ENCODE peak calls at places on chromosomes 7 and 10, in seven cellular contexts. M is A549; T is CD4-positive, alpha-beta memory T cell; A is PC-9; X is tibial nerve; L is CD8-positive, alpha-beta T cell; I is aorta. R is an unnamed sample. For H3K4me1 and H3K9me3, the result is how much of the 10 kb centered on the place peaks cover.

GRCh38 chr10:98748298-98748697 is 301.6 kb upstream of the HPS1 start:
- DNase-seq in M (no peak), T (no peak), A (no peak), X (no peak), L (no peak), I (no peak), R (no peak)

GRCh38 chr7:146591976-146592375 is 475.4 kb downstream of the CNTNAP2 start:
- DNase-seq in M (no peak), T (no peak), A (no peak), X (no peak), L (no peak), I (no peak), R (no peak)

GRCh38 chr10:125479059-125479458 is 203.9 kb downstream of the TEX36 start:
- DNase-seq in M (no peak), T (no peak), A (peak), X (no peak), L (no peak), I (no peak), R (no peak)

GRCh38 chr10:28677889-28678686 is 767 bp downstream of the BAMBI start:
- DNase-seq in M (no peak), T (no peak), A (no peak), X (no peak), L (no peak), I (peak), R (no peak)

GRCh38 chr10:3133948-3134347 is 38.6 kb downstream of the PITRM1 start:
- DNase-seq in M (no peak), T (no peak), A (no peak), X (no peak), L (no peak), I (no peak), R (no peak)

GRCh38 chr7:87148332-87148955 is 3.8 kb upstream of the DMTF1 start:
- DNase-seq in M (peak), T (peak), A (no peak), X (no peak), L (no peak), I (no peak), R (no peak)

GRCh38 chr7:22430457-22430856 is 69.5 kb downstream of the STEAP1B start:
- DNase-seq in M (no peak), T (no peak), A (no peak), X (no peak), L (no peak), I (no peak), R (no peak)

GRCh38 chr7:106309352-106309751 is 24.6 kb upstream of the NAMPT start:
- DNase-seq in M (no peak), T (no peak), A (no peak), X (no peak), L (no peak), I (no peak), R (no peak)

GRCh38 chr10:50917486-50917885 is 32.1 kb upstream of the A1CF start:
- DNase-seq in M (no peak), T (no peak), A (no peak), X (no peak), L (no peak), I (no peak), R (no peak)

GRCh38 chr10:123870260-123870659 is 21.3 kb downstream of the CPXM2 start:
- DNase-seq in M (no peak), T (no peak), A (no peak), X (no peak), L (no peak), I (no peak), R (no peak)

GRCh38 chr10:123868058-123868995 is 23.3 kb downstream of the CPXM2 start:
- DNase-seq in M (no peak), T (no peak), A (no peak), X (no peak), L (no peak), I (no peak), R (no peak)

GRCh38 chr10:123865350-123865749 is 26.3 kb downstream of the CPXM2 start:
- DNase-seq in M (no peak), T (no peak), A (no peak), X (no peak), L (no peak), I (no peak), R (no peak)

GRCh38 chr10:123865880-123866279 is 25.7 kb downstream of the CPXM2 start:
- DNase-seq in M (no peak), T (no peak), A (no peak), X (no peak), L (no peak), I (no peak), R (no peak)

GRCh38 chr10:123869015-123869414 is 22.6 kb downstream of the CPXM2 start:
- DNase-seq in M (no peak), T (no peak), A (no peak), X (no peak), L (no peak), I (no peak), R (no peak)
- H3K27ac ChIP-seq in M (no peak), T (no peak), A (no peak), X (no peak), L (no peak), I (no peak), R (no peak)

GRCh38 chr7:116873619-116874018 is 11.2 kb downstream of the CAPZA2 start:
- DNase-seq in M (no peak), T (no peak), A (no peak), X (no peak), L (no peak), I (no peak), R (no peak)

GRCh38 chr7:116876664-116877442 is 14.5 kb downstream of the CAPZA2 start:
- DNase-seq in M (no peak), T (no peak), A (no peak), X (no peak), L (no peak), I (no peak), R (no peak)

GRCh38 chr7:116872026-116872425 is 9.6 kb downstream of the CAPZA2 start:
- DNase-seq in M (no peak), T (no peak), A (no peak), X (no peak), L (no peak), I (no peak), R (no peak)

GRCh38 chr7:116871061-116871700 is 8.8 kb downstream of the CAPZA2 start:
- DNase-seq in M (no peak), T (no peak), A (no peak), X (no peak), L (no peak), I (no peak), R (no peak)
- H3K4me1 ChIP-seq in M (under half), T (half or more), A (under half), X (half or more), L (under half), I (under half), R (under half)

GRCh38 chr7:153588596-153588995 is 463.6 kb upstream of the DPP6 start:
- DNase-seq in M (no peak), T (no peak), A (no peak), X (no peak), L (no peak), I (no peak), R (no peak)

GRCh38 chr7:153590136-153590535 is 462.1 kb upstream of the DPP6 start:
- DNase-seq in M (no peak), T (no peak), A (no peak), X (no peak), L (no peak), I (no peak), R (no peak)

DNA sequence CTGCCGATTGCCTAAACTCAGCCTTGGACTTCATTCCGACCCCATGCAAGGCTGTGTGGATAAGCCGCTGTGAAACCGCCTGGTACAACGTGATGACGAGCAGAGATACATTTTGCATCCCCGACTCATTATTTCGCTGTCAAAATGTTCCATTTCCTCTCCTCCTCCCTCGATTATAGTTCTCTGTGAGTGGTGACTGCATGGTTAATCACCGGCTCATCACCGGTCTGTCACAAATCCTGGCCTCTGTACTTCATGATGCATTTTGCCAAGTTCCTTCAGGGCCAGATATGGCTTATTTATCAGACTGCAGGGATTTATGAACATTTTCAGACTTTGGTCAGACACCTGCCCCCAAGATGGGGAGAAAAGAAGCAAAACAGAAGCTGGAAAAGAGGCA is 461.6 kb upstream of the DPP6 start:
- DNase-seq in M (no peak), T (no peak), A (no peak), X (no peak), L (no peak), I (no peak), R (no peak)
- H3K9me3 ChIP-seq in M (under half), T (under half), A (under half), X (under half), L (under half), I (under half), R (under half)

GRCh38 chr10:95513008-95513589 is 48.1 kb downstream of the SORBS1 start:
- DNase-seq in M (no peak), T (no peak), A (no peak), X (peak), L (no peak), I (no peak), R (no peak)

GRCh38 chr10:95508730-95509129 is 52.4 kb downstream of the SORBS1 start:
- DNase-seq in M (no peak), T (no peak), A (no peak), X (no peak), L (no peak), I (no peak), R (no peak)

GRCh38 chr10:95513941-95514392 is 47.2 kb downstream of the SORBS1 start:
- DNase-seq in M (peak), T (no peak), A (peak), X (no peak), L (no peak), I (no peak), R (no peak)

GRCh38 chr10:95509281-95509680 is 51.9 kb downstream of the SORBS1 start:
- DNase-seq in M (no peak), T (no peak), A (no peak), X (no peak), L (no peak), I (no peak), R (no peak)

DNA sequence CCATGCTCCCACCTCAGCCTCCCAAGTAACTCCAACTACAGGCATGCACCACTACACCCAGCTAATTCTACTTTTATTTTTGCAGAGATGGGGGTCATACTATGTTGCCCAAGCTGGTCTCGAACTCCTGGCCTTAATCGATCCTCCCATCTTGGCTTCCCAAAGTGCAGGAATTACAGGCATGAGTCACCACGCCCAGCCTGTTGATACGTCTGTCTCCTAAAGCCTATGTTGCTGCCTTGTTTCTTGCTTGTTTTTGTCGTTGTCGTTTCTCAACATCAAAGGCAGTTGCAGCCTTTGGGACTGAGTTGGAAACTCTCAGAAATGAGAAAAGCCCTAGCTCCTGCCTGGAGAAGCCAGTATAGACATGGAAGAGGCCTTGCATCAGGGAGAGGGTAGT is 49.9 kb downstream of the SORBS1 start:
- DNase-seq in M (no peak), T (no peak), A (no peak), X (no peak), L (no peak), I (no peak), R (no peak)
- H3K27ac ChIP-seq in M (no peak), T (no peak), A (no peak), X (no peak), L (no peak), I (peak), R (no peak)